ENCODE peak calls at places on chromosomes 5 and 9, in seven cellular contexts. B is mesenchymal stem cell, P is IMR-90, A is PC-3, E is neural progenitor cell, T is fibroblast of lung, F is SK-N-SH. D is an unnamed sample.

GRCh38 chr5:16965581-16965980 is 29.5 kb upstream of the MYO10 start:
- DNase-seq in B (no peak), P (no peak), A (no peak), E (peak), T (no peak), F (no peak), D (no peak)

GRCh38 chr5:62144395-62145022 is 161.5 kb upstream of the KIF2A start:
- DNase-seq in B (no peak), P (no peak), A (peak), E (no peak), T (no peak), F (no peak), D (no peak)

GRCh38 chr9:13035822-13036221 is 243.7 kb downstream of the MPDZ start:
- DNase-seq in B (no peak), P (no peak), A (peak), E (no peak), T (no peak), F (no peak), D (no peak)

GRCh38 chr5:94749048-94749447 is 130.6 kb downstream of the SLF1 start:
- DNase-seq in B (no peak), P (no peak), A (no peak), E (no peak), T (no peak), F (no peak), D (no peak)

GRCh38 chr5:18216016-18216415 is 581.8 kb downstream of the TAF11L14 start:
- DNase-seq in B (no peak), P (no peak), A (peak), E (no peak), T (no peak), F (no peak), D (no peak)

GRCh38 chr5:167798427-167798826 is 493.0 kb upstream of the WWC1 start:
- DNase-seq in B (peak), P (no peak), A (no peak), E (no peak), T (no peak), F (no peak), D (no peak)

GRCh38 chr9:113589890-113590289 is 126.4 kb downstream of the RGS3 start:
- DNase-seq in B (peak), P (peak), A (peak), E (no peak), T (peak), F (no peak), D (no peak)

GRCh38 chr5:103258957-103259704 is 568 bp downstream of the MACIR start:
- DNase-seq in B (peak), P (peak), A (peak), E (peak), T (peak), F (peak), D (no peak)

GRCh38 chr9:108671794-108672193 is 184.0 kb downstream of the ACTL7B start:
- DNase-seq in B (no peak), P (peak), A (peak), E (no peak), T (no peak), F (no peak), D (no peak)

GRCh38 chr5:72497823-72498222 is 9.4 kb downstream of the ZNF366 start:
- DNase-seq in B (no peak), P (no peak), A (no peak), E (no peak), T (no peak), F (no peak), D (no peak)

GRCh38 chr5:74257645-74258328 is 382.7 kb downstream of the ENC1 start:
- DNase-seq in B (peak), P (peak), A (peak), E (no peak), T (peak), F (no peak), D (no peak)

GRCh38 chr9:134648701-134649525 is 7.3 kb downstream of the COL5A1 start:
- DNase-seq in B (peak), P (peak), A (peak), E (no peak), T (peak), F (no peak), D (no peak)

GRCh38 chr9:15512889-15513288 is 2.1 kb upstream of the PSIP1 start:
- DNase-seq in B (no peak), P (no peak), A (no peak), E (peak), T (no peak), F (no peak), D (no peak)

GRCh38 chr5:157267025-157267424 is 1.1 kb downstream of the CYFIP2 start:
- DNase-seq in B (no peak), P (no peak), A (peak), E (no peak), T (no peak), F (no peak), D (no peak)

DNA sequence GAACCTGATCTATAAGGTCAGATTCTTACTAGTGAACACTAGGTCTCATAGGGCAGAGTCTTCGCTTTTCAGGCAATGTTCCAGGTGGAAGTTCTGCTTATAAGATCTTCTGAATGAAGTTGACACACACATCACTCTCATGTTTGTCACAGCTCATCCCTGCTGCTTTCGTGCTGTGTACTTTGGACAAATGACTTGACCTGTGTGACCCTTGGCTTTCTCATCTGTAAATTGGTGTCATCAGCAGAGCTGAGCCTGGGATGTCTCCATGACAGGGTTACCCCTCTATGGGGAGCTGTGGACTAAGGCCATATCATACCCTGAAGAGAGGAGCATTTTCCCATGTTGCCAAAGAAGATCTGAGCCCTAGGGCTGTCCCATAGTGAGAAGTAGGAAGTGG is 2.8 kb downstream of the DELE1 start:
- DNase-seq in B (no peak), P (no peak), A (no peak), E (no peak), T (no peak), F (no peak), D (no peak)
- H3K9ac ChIP-seq in B (peak), P (no peak), A (no peak), E (no peak), T (no peak), F (no peak), D (no peak)

DNA sequence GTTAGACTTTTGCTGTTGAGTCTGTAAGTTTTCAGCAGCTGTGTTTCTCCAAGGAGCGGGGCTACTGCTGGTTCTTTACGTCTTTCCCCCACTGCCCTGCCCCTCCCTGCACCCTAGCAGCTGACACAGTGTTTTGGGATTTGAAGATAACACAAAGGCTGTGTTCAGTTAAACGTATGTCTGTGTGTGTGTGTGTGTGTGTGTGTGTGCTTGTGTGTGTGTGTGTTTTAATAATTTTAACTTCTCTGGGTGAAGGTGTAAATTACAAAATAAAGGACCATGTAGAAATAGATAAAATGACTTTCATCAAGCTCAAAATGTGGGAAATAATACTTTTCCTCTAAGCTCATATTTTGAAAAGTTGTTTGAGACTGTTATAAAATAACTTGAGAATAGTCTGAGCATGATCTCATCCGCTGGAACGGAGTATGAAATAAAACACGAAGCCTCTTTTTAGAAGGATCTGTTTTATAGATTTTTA is 10.9 kb downstream of the ABL1 start:
- DNase-seq in B (peak), P (peak), A (peak), E (peak), T (peak), F (peak), D (no peak)
- H3K4me2 ChIP-seq in B (no peak), P (peak), A (peak), E (no peak), T (peak), F (peak), D (peak)

GRCh38 chr5:115616492-115616891 is 9.3 kb downstream of the TMED7 start:
- DNase-seq in B (no peak), P (no peak), A (no peak), E (no peak), T (no peak), F (no peak), D (no peak)
- H3K9ac ChIP-seq in B (no peak), P (no peak), A (no peak), E (no peak), T (no peak), F (no peak), D (no peak)

GRCh38 chr9:127931092-127931881 is 710 bp upstream of the PIP5KL1 start:
- DNase-seq in B (peak), P (peak), A (peak), E (peak), T (peak), F (peak), D (no peak)

GRCh38 chr9:127927457-127928231 is 2.9 kb downstream of the PIP5KL1 start:
- DNase-seq in B (no peak), P (no peak), A (peak), E (peak), T (no peak), F (no peak), D (peak)

GRCh38 chr9:127928232-127929043 is 2.1 kb downstream of the PIP5KL1 start:
- DNase-seq in B (no peak), P (no peak), A (peak), E (no peak), T (no peak), F (no peak), D (no peak)

GRCh38 chr9:127930298-127931091 is at the start of gene PIP5KL1:
- DNase-seq in B (peak), P (peak), A (peak), E (peak), T (peak), F (peak), D (peak)

GRCh38 chr9:127929044-127929979 is 1.3 kb downstream of the PIP5KL1 start:
- DNase-seq in B (no peak), P (no peak), A (no peak), E (no peak), T (no peak), F (no peak), D (no peak)
- H3K4me2 ChIP-seq in B (no peak), P (no peak), A (no peak), E (peak), T (no peak), F (no peak), D (peak)

GRCh38 chr5:172603425-172603824 is 37.6 kb upstream of the NEURL1B start:
- DNase-seq in B (peak), P (peak), A (no peak), E (peak), T (peak), F (no peak), D (no peak)
- H3K9ac ChIP-seq in B (peak), P (peak), A (no peak), E (no peak), T (no peak), F (no peak), D (no peak)

DNA sequence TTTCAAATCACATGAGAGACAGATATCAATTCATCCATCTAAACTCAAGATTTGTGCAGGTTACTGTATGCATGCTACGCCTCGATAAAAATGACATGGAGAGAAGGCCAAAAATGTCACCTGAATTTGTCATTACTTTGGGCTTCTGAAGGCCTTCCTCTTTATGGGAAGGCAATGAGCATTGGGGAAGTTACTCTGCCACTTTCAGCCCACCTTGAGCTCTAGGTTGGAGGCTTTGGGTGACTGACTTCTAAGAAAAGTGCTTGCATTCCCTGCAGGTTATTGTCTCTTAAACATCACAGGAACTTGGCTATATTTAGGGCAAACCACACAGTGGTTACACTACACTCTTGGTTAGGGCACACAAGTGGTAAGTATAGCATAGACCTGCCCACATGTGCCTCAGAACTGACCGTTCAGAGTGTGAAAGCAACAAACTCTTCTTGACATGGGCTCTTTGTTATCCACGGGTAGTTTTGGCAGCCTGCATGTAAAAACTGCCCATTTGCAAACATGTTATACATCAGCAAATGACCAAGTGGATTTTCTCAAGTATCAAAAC is 169.5 kb downstream of the ZNF608 start:
- DNase-seq in B (no peak), P (no peak), A (no peak), E (no peak), T (no peak), F (no peak), D (no peak)
- H3K4me2 ChIP-seq in B (no peak), P (no peak), A (no peak), E (peak), T (no peak), F (no peak), D (no peak)

D was measured in HCT116.